ENCODE peak calls at places on chromosomes 11 and 22, in ten cellular contexts. G is vagina, O is A549, Z is transverse colon, X is breast epithelium, F is sigmoid colon, E is uterus, L is suprapubic skin, M is stomach, B is tibial nerve. R is an unnamed sample.
A peak's percentile ranks its signal among the peaks of the same experiment; 100 is the strongest.

GRCh38 chr22:22767876-22768602 is 119.6 kb upstream of the IGLL5 start:
- DNase-seq in G (peak; percentile 52), O (no peak), Z (no peak), X (no peak), F (no peak), E (no peak), L (no peak), M (no peak), B (no peak), R (no peak)

GRCh38 chr11:92123540-92123939 is 101.1 kb upstream of the FAT3 start:
- DNase-seq in G (no peak), O (no peak), Z (no peak), X (no peak), F (no peak), E (no peak), L (no peak), M (no peak), B (no peak), R (no peak)

GRCh38 chr11:121450424-121450823 is 1.7 kb upstream of the SORL1 start:
- DNase-seq in G (no peak), O (no peak), Z (no peak), X (no peak), F (no peak), E (no peak), L (no peak), M (no peak), B (no peak), R (no peak)

GRCh38 chr22:47804281-47804680 is 1041.8 kb downstream of the TBC1D22A start:
- DNase-seq in G (no peak), O (no peak), Z (no peak), X (no peak), F (no peak), E (no peak), L (no peak), M (no peak), B (no peak), R (no peak)

GRCh38 chr11:32072872-32073661 is 17.8 kb upstream of the RCN1 start:
- DNase-seq in G (no peak), O (no peak), Z (no peak), X (no peak), F (no peak), E (no peak), L (no peak), M (no peak), B (no peak), R (no peak)

GRCh38 chr11:17927643-17928343 is 85.1 kb downstream of the SERGEF start:
- DNase-seq in G (no peak), O (no peak), Z (no peak), X (no peak), F (no peak), E (peak; percentile 27), L (no peak), M (no peak), B (no peak), R (no peak)

GRCh38 chr22:42340150-42340549 is 69.7 kb upstream of the TCF20 start:
- DNase-seq in G (no peak), O (no peak), Z (no peak), X (no peak), F (no peak), E (no peak), L (no peak), M (no peak), B (no peak), R (no peak)

GRCh38 chr22:23533328-23533762 is 46.7 kb downstream of the IGLL1 start:
- DNase-seq in G (no peak), O (peak; percentile 50), Z (no peak), X (peak; percentile 67), F (peak; percentile 56), E (no peak), L (peak; percentile 73), M (no peak), B (no peak), R (peak; percentile 74)

GRCh38 chr11:113305440-113306336 is 8.7 kb upstream of the TTC12 start:
- DNase-seq in G (no peak), O (peak; percentile 42), Z (peak; percentile 77), X (peak; percentile 71), F (peak; percentile 83), E (peak; percentile 66), L (peak; percentile 84), M (peak; percentile 83), B (peak; percentile 73), R (peak; percentile 91)
- TF ChIP-seq POLR2A in G (no peak), O (no peak), Z (no peak), X (no peak), F (no peak), E (no peak), L (no peak), M (no peak), B (no peak), R (no peak)

DNA sequence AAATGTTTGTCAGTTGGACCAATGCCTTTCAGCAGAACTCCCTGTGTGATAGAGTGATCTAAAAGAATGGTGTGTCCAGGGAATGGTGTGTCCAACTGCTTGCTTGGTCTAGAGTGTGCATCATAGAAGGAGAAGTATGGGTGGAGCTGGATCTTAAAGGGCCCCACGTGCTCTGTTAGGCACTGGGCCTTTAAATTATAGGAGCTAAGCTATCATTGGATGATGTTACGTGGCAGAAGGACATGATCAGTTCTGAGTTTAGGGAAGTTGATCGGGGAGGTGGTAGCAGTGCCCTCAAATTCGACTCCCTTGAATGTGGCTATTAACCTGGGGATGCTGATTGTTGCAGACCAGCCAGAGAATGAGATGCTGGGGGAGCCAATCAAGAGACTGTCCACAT is 16.4 kb downstream of the STX3 start:
- DNase-seq in G (no peak), O (no peak), Z (no peak), X (no peak), F (no peak), E (no peak), L (no peak), M (no peak), B (no peak), R (no peak)
- H3K27ac ChIP-seq in G (no peak overlapping the region), O (no peak overlapping the region), Z (peak overlapping the region; percentile 36), X (no peak overlapping the region), F (peak overlapping the region; percentile 47), E (no peak overlapping the region), L (peak overlapping the region; percentile 19), M (no peak overlapping the region), B (no peak overlapping the region), R (peak overlapping the region; percentile 81)

GRCh38 chr11:10642298-10642697 is 51.3 kb downstream of the IRAG1 start:
- DNase-seq in G (no peak), O (no peak), Z (no peak), X (no peak), F (peak; percentile 65), E (no peak), L (no peak), M (no peak), B (no peak), R (no peak)

GRCh38 chr11:10648896-10649295 is 44.7 kb downstream of the IRAG1 start:
- DNase-seq in G (no peak), O (no peak), Z (no peak), X (no peak), F (peak; percentile 50), E (no peak), L (peak; percentile 56), M (no peak), B (no peak), R (no peak)

GRCh38 chr11:10646956-10647355 is 46.6 kb downstream of the IRAG1 start:
- DNase-seq in G (no peak), O (no peak), Z (no peak), X (no peak), F (peak; percentile 49), E (no peak), L (no peak), M (no peak), B (no peak), R (no peak)

GRCh38 chr11:10646005-10646404 is 47.5 kb downstream of the IRAG1 start:
- DNase-seq in G (no peak), O (no peak), Z (no peak), X (no peak), F (no peak), E (peak; percentile 61), L (no peak), M (no peak), B (no peak), R (no peak)

DNA sequence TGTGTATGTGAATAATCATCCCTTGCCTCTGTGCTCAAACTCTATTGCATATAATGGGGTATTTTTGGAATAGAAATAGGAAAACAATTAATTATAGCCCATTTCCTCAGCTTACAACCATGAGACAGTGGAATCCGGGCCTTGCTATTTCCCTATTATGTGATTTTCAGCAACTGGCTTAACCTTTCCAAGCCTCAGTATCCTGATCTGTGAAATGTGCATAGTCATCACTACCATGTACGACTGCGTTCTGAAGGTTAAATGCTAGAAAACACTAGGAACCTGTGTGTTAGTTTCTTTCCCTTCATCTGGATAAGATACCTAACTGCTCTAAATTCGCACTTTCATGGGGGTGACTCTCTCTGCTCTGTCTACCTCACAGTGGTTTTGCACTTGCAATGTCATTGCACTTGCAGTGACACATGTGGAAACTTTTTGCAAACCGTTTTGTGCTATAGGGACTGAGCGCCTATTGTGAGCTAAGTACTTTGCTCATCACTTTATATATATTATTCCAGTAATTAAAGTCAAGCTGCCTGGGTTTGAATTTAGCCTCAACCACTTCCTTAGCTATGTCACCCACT is 48.3 kb downstream of the IRAG1 start:
- DNase-seq in G (no peak), O (no peak), Z (no peak), X (no peak), F (peak; percentile 3), E (no peak), L (no peak), M (no peak), B (no peak), R (no peak)
- H3K4me1 ChIP-seq in G (peaks cover 28% of the 10 kb centered on the region), O (peaks cover 12% of the 10 kb centered on the region), Z (peaks cover 28% of the 10 kb centered on the region), X (no peaks in the 10 kb centered on the region), F (peaks cover 67% of the 10 kb centered on the region), E (no peaks in the 10 kb centered on the region), L (peaks cover 2% of the 10 kb centered on the region), M (peaks cover 61% of the 10 kb centered on the region), B (no peaks in the 10 kb centered on the region), R (peaks cover 15% of the 10 kb centered on the region)

GRCh38 chr11:66834943-66835342 is 8.3 kb upstream of the RCE1 start:
- DNase-seq in G (no peak), O (no peak), Z (no peak), X (no peak), F (no peak), E (no peak), L (no peak), M (no peak), B (no peak), R (no peak)

GRCh38 chr11:66840317-66841091 is 2.7 kb upstream of the RCE1 start:
- DNase-seq in G (no peak), O (no peak), Z (no peak), X (no peak), F (peak; percentile 39), E (no peak), L (no peak), M (no peak), B (no peak), R (no peak)

GRCh38 chr11:66841861-66842260 is 1.4 kb upstream of the RCE1 start:
- DNase-seq in G (peak; percentile 82), O (no peak), Z (no peak), X (no peak), F (peak; percentile 58), E (no peak), L (peak; percentile 67), M (no peak), B (no peak), R (no peak)

GRCh38 chr11:66834539-66834845 is 8.7 kb upstream of the RCE1 start:
- DNase-seq in G (no peak), O (no peak), Z (no peak), X (no peak), F (no peak), E (no peak), L (no peak), M (no peak), B (no peak), R (no peak)

DNA sequence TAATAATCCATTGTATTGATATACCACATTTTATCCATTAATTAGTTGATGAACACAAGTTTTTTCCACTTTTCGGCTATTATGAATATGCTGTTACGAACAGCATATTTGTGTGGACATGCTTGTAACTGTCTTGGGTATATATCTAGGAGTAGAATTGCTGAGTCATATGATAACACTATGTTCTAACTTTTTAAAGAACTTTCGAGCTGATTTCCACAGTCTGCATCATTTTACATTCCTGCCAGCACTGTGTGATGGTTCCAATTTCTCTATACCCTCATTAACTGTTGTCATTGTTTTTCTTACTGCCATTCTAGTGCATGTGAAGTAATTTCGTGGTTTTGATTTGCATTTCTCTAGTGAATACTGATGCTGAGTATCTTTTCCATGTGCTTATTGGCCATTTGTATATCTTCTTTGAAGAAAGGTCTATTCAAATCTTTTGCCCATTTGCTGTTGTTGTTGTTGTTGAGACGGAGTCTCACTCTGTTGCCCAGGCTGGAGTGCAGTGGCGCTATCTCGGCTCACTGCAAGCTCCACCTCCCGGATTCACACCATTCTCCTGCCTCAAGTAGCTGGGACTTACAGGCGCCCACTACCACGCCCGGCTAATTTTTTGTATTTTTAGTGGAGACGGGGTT is 7.4 kb upstream of the RCE1 start:
- DNase-seq in G (no peak), O (no peak), Z (no peak), X (no peak), F (no peak), E (no peak), L (no peak), M (no peak), B (no peak), R (no peak)
- TF ChIP-seq POLR2A in G (no peak), O (no peak), Z (no peak), X (no peak), F (no peak), E (no peak), L (no peak), M (no peak), B (no peak), R (no peak)